ENCODE peak calls at places on chromosome 19, in nine cellular contexts. V, O, H, N, D, J, L, E and R are unnamed samples.
A peak's percentile ranks its signal among the peaks of the same experiment; 100 is the strongest.

GRCh38 chr19:10427169-10427568 is 6.8 kb downstream of the PDE4A start:
- DNase-seq in V (no peak), D (no peak), H (no peak), L (no peak), J (no peak), N (no peak), O (no peak), E (no peak), R (no peak)

GRCh38 chr19:31073485-31074221 is 275.6 kb downstream of the TSHZ3 start:
- DNase-seq in L (no peak), V (no peak), J (no peak), H (no peak), D (no peak), N (no peak), E (no peak), O (no peak), R (no peak)

GRCh38 chr19:55486043-55486970 is 1.3 kb downstream of the NAT14 start:
- DNase-seq in D (no peak), O (no peak), N (no peak), L (no peak), E (no peak), V (no peak), J (no peak), H (no peak), R (no peak)

GRCh38 chr19:23777216-23777615 is 18.5 kb upstream of the ZNF681 start:
- DNase-seq in H (no peak), J (no peak), V (no peak), N (no peak), L (no peak), E (no peak), D (no peak), O (no peak), R (no peak)

GRCh38 chr19:10553087-10553667 is 9.5 kb downstream of the ATG4D start:
- DNase-seq in L (peak; percentile 68), H (no peak), D (no peak), J (no peak), N (no peak), E (no peak), V (no peak), O (no peak), R (no peak)

GRCh38 chr19:52725528-52725961 is 9.3 kb downstream of the ZNF611 start:
- DNase-seq in H (no peak), D (no peak), N (no peak), V (peak; percentile 31), E (no peak), J (no peak), O (no peak), L (no peak), R (no peak)

GRCh38 chr19:38852231-38853044 is 2.7 kb upstream of the HNRNPL start:
- DNase-seq in E (no peak), V (peak; percentile 52), J (peak; percentile 86), O (peak; percentile 83), D (peak; percentile 68), L (peak; percentile 82), N (no peak), H (no peak), R (no peak)

GRCh38 chr19:13234518-13234917 is 84.3 kb downstream of the IER2 start:
- DNase-seq in N (no peak), D (peak; percentile 11), E (peak; percentile 22), J (peak; percentile 37), L (peak; percentile 84), H (no peak), V (peak; percentile 43), O (no peak), R (no peak)

GRCh38 chr19:39768811-39769210 is 9.8 kb upstream of the LEUTX start:
- DNase-seq in E (no peak), L (no peak), J (no peak), O (no peak), D (no peak), H (no peak), N (no peak), V (no peak), R (no peak)

GRCh38 chr19:5782945-5783919 is 1.3 kb downstream of the PRR22 start:
- DNase-seq in N (no peak), O (no peak), D (no peak), E (no peak), H (no peak), L (no peak), J (no peak), V (no peak), R (no peak)

GRCh38 chr19:47094557-47095517 is 18.7 kb downstream of the ZC3H4 start:
- DNase-seq in D (no peak), J (no peak), L (no peak), N (no peak), O (no peak), E (no peak), V (no peak), H (no peak), R (no peak)

GRCh38 chr19:53432088-53432661 is 391 bp downstream of the ZNF761 start:
- DNase-seq in H (no peak), E (no peak), V (no peak), O (no peak), L (peak; percentile 73), N (no peak), J (no peak), D (peak; percentile 7), R (no peak)

GRCh38 chr19:51131780-51132680 is 7.3 kb downstream of the SIGLEC9 start:
- DNase-seq in L (no peak), D (peak; percentile 68), N (no peak), O (peak; percentile 64), J (no peak), H (peak; percentile 20), E (no peak), V (peak; percentile 49), R (peak; percentile 47)

GRCh38 chr19:7117248-7117647 is 47.7 kb downstream of the ZNF557 start:
- DNase-seq in H (no peak), L (no peak), O (no peak), V (no peak), N (no peak), D (no peak), J (no peak), E (no peak), R (no peak)

GRCh38 chr19:791605-792360 is 5.5 kb upstream of the PTBP1 start:
- DNase-seq in E (no peak), D (no peak), N (no peak), O (no peak), J (no peak), L (no peak), H (no peak), V (no peak), R (no peak)

GRCh38 chr19:45451181-45451849 is 16.5 kb upstream of the FOSB start:
- DNase-seq in O (peak; percentile 76), L (peak; percentile 63), N (no peak), E (no peak), V (no peak), H (no peak), D (peak; percentile 77), J (no peak), R (no peak)

GRCh38 chr19:47369923-47370625 is 21.0 kb downstream of the DHX34 start:
- DNase-seq in H (no peak), N (peak; percentile 46), D (peak; percentile 90), O (no peak), V (no peak), L (no peak), J (no peak), E (no peak), R (no peak)

GRCh38 chr19:8396563-8397203 is 6.5 kb downstream of the RAB11B start:
- DNase-seq in E (peak; percentile 9), O (no peak), V (no peak), J (peak; percentile 38), D (peak; percentile 59), H (no peak), N (no peak), L (peak; percentile 83), R (no peak)

GRCh38 chr19:387777-388176 is 21.2 kb downstream of the C2CD4C start:
- DNase-seq in N (no peak), O (no peak), J (no peak), E (no peak), H (no peak), V (no peak), L (no peak), D (no peak), R (no peak)

GRCh38 chr19:10818306-10819123 is 17.5 kb downstream of the TMED1 start:
- DNase-seq in N (no peak), H (no peak), O (no peak), J (no peak), L (no peak), V (no peak), E (no peak), D (no peak), R (no peak)

GRCh38 chr19:15871570-15871969 is 26.3 kb downstream of the CYP4F2 start:
- DNase-seq in D (no peak), V (no peak), H (no peak), J (no peak), N (no peak), L (peak; percentile 62), E (no peak), O (no peak), R (no peak)

GRCh38 chr19:4208385-4209094 is 20.8 kb upstream of the EBI3 start:
- DNase-seq in O (no peak), D (peak; percentile 57), N (no peak), H (no peak), V (peak; percentile 22), E (no peak), L (peak; percentile 55), J (peak; percentile 55), R (peak; percentile 35)

GRCh38 chr19:18848860-18849661 is 17.3 kb downstream of the UPF1 start:
- DNase-seq in V (peak; percentile 67), L (no peak), H (no peak), E (no peak), N (peak; percentile 42), O (peak; percentile 91), D (peak; percentile 77), J (no peak), R (no peak)

GRCh38 chr19:38018694-38019426 is 111.9 kb downstream of the SIPA1L3 start:
- DNase-seq in N (no peak), J (no peak), L (no peak), H (no peak), D (no peak), V (no peak), E (no peak), O (no peak), R (no peak)

GRCh38 chr19:34306213-34306661 is 51.9 kb downstream of the GARRE1 start:
- DNase-seq in O (no peak), E (no peak), N (no peak), H (no peak), V (peak; percentile 61), J (no peak), D (no peak), L (no peak), R (no peak)

GRCh38 chr19:2495651-2496316 is 19.9 kb downstream of the GADD45B start:
- DNase-seq in O (peak; percentile 82), V (peak; percentile 53), H (no peak), E (no peak), D (no peak), N (no peak), L (peak; percentile 36), J (no peak), R (no peak)